ENCODE peak calls at places on chromosomes 5 and 9, in five cellular contexts. U is activated CD8-positive, alpha-beta T cell treated with anti-CD3 and anti-CD28 coated beads, Interleukin-2, amount 10 ng/mL, durations not matched to agents 7 days and 5 days; T is neural crest cell; R is fibroblast of lung; X is natural killer cell treated with Interleukin-12 subunit alpha and Interleukin-12 subunit beta and Interleukin-15 and Interleukin-18, amount 100 ng/mL, for 72 hours. A is an unnamed sample.
A peak's percentile ranks its signal among the peaks of the same experiment; 100 is the strongest.

GRCh38 chr5:176776141-176776865 is 34.1 kb upstream of the UNC5A start:
- DNase-seq in U (no peak), R (no peak), T (no peak), X (no peak), A (no peak)

GRCh38 chr9:37984672-37985611 is 81.0 kb upstream of the SLC25A51 start:
- DNase-seq in X (no peak), T (no peak), U (no peak), R (peak; percentile 42), A (peak; percentile 41)

GRCh38 chr9:13380903-13381302 is 101.4 kb upstream of the MPDZ start:
- DNase-seq in R (no peak), X (no peak), U (no peak), T (no peak), A (no peak)

GRCh38 chr9:126565336-126566128 is 48.2 kb upstream of the LMX1B start:
- DNase-seq in U (no peak), X (no peak), R (no peak), T (no peak), A (no peak)

GRCh38 chr5:133870661-133871060 is 97.8 kb downstream of the C5orf15 start:
- DNase-seq in U (no peak), X (peak; percentile 5), T (no peak), R (peak; percentile 24), A (no peak)

GRCh38 chr9:136538599-136539426 is 7.0 kb downstream of the NOTCH1 start:
- DNase-seq in T (no peak), U (peak; percentile 75), R (no peak), X (peak; percentile 85), A (no peak)

GRCh38 chr9:94014066-94014654 is 59.0 kb upstream of the BARX1 start:
- DNase-seq in R (peak; percentile 60), X (no peak), U (no peak), T (no peak), A (no peak)

GRCh38 chr5:180352116-180352975 is 790 bp downstream of the GFPT2 start:
- DNase-seq in R (peak; percentile 63), T (peak; percentile 35), X (no peak), U (no peak), A (no peak)

GRCh38 chr5:133868946-133869674 is 99.3 kb downstream of the C5orf15 start:
- DNase-seq in T (peak; percentile 75), X (peak; percentile 70), U (peak; percentile 89), R (peak; percentile 79), A (peak; percentile 72)

GRCh38 chr5:151617383-151617840 is 26.3 kb upstream of the FAT2 start:
- DNase-seq in X (no peak), T (no peak), R (no peak), U (no peak), A (no peak)

GRCh38 chr9:92734931-92735906 is 29.4 kb downstream of the BICD2 start:
- DNase-seq in U (no peak), T (no peak), R (no peak), X (no peak), A (no peak)